ENCODE peak calls at places on chromosomes 12 and 14, in seven cellular contexts. One of them, this sample, is unnamed.

GRCh38 chr12:92136883-92137582 is 8.6 kb downstream of the BTG1 start:
- DNase-seq in osteocyte: no peak
- DNase-seq in LoVo: peak
- DNase-seq in mesothelial cell of epicardium: no peak
- DNase-seq in nephron progenitor cell: no peak
- DNase-seq in naive B cell: no peak
- DNase-seq in AML-193: peak
- DNase-seq in this sample: peak

GRCh38 chr14:81406863-81407262 is 6.7 kb upstream of the STON2 start:
- DNase-seq in osteocyte: no peak
- DNase-seq in LoVo: no peak
- DNase-seq in mesothelial cell of epicardium: no peak
- DNase-seq in nephron progenitor cell: no peak
- DNase-seq in naive B cell: no peak
- DNase-seq in AML-193: peak
- DNase-seq in this sample: no peak

GRCh38 chr14:104393898-104394605 is 185.5 kb upstream of the C14orf180 start:
- DNase-seq in osteocyte: peak
- DNase-seq in LoVo: no peak
- DNase-seq in mesothelial cell of epicardium: no peak
- DNase-seq in nephron progenitor cell: no peak
- DNase-seq in naive B cell: peak
- DNase-seq in AML-193: no peak
- DNase-seq in this sample: no peak

GRCh38 chr12:120666577-120667390 is 20.2 kb upstream of the MLEC start:
- DNase-seq in osteocyte: no peak
- DNase-seq in LoVo: no peak
- DNase-seq in mesothelial cell of epicardium: no peak
- DNase-seq in nephron progenitor cell: no peak
- DNase-seq in naive B cell: no peak
- DNase-seq in AML-193: no peak
- DNase-seq in this sample: no peak

GRCh38 chr14:92135269-92135668 is 13.5 kb downstream of the CPSF2 start:
- DNase-seq in osteocyte: no peak
- DNase-seq in LoVo: no peak
- DNase-seq in mesothelial cell of epicardium: no peak
- DNase-seq in nephron progenitor cell: no peak
- DNase-seq in naive B cell: no peak
- DNase-seq in AML-193: peak
- DNase-seq in this sample: no peak

GRCh38 chr12:34398366-34398705 is 376.0 kb downstream of the ALG10 start:
- DNase-seq in osteocyte: peak
- DNase-seq in LoVo: no peak
- DNase-seq in mesothelial cell of epicardium: no peak
- DNase-seq in nephron progenitor cell: no peak
- DNase-seq in naive B cell: no peak
- DNase-seq in AML-193: no peak
- DNase-seq in this sample: no peak

GRCh38 chr12:8077207-8077606 is 4.9 kb upstream of the NECAP1 start:
- DNase-seq in osteocyte: no peak
- DNase-seq in LoVo: peak
- DNase-seq in mesothelial cell of epicardium: no peak
- DNase-seq in nephron progenitor cell: no peak
- DNase-seq in naive B cell: no peak
- DNase-seq in AML-193: no peak
- DNase-seq in this sample: no peak

GRCh38 chr12:24015771-24016170 is 66.3 kb upstream of the SOX5 start:
- DNase-seq in osteocyte: no peak
- DNase-seq in LoVo: no peak
- DNase-seq in mesothelial cell of epicardium: no peak
- DNase-seq in nephron progenitor cell: no peak
- DNase-seq in naive B cell: no peak
- DNase-seq in AML-193: no peak
- DNase-seq in this sample: no peak

GRCh38 chr12:32208355-32208754 is 101.7 kb downstream of the BICD1 start:
- DNase-seq in osteocyte: no peak
- DNase-seq in LoVo: no peak
- DNase-seq in mesothelial cell of epicardium: no peak
- DNase-seq in nephron progenitor cell: no peak
- DNase-seq in naive B cell: no peak
- DNase-seq in AML-193: no peak
- DNase-seq in this sample: no peak

GRCh38 chr14:23130875-23131274 is 11.8 kb upstream of the CEBPE start:
- DNase-seq in osteocyte: no peak
- DNase-seq in LoVo: no peak
- DNase-seq in mesothelial cell of epicardium: no peak
- DNase-seq in nephron progenitor cell: no peak
- DNase-seq in naive B cell: no peak
- DNase-seq in AML-193: peak
- DNase-seq in this sample: no peak

GRCh38 chr12:70744133-70744532 is 106.9 kb upstream of the PTPRB start:
- DNase-seq in osteocyte: no peak
- DNase-seq in LoVo: peak
- DNase-seq in mesothelial cell of epicardium: no peak
- DNase-seq in nephron progenitor cell: no peak
- DNase-seq in naive B cell: no peak
- DNase-seq in AML-193: no peak
- DNase-seq in this sample: peak

GRCh38 chr12:10910380-10910779 is 1.0 kb upstream of the TAS2R13 start:
- DNase-seq in osteocyte: no peak
- DNase-seq in LoVo: no peak
- DNase-seq in mesothelial cell of epicardium: no peak
- DNase-seq in nephron progenitor cell: no peak
- DNase-seq in naive B cell: no peak
- DNase-seq in AML-193: no peak
- DNase-seq in this sample: no peak

GRCh38 chr12:62766516-62766915 is 168.4 kb downstream of the PPM1H start:
- DNase-seq in osteocyte: no peak
- DNase-seq in LoVo: no peak
- DNase-seq in mesothelial cell of epicardium: no peak
- DNase-seq in nephron progenitor cell: no peak
- DNase-seq in naive B cell: no peak
- DNase-seq in AML-193: no peak
- DNase-seq in this sample: no peak

GRCh38 chr12:15899282-15899870 is 11.8 kb upstream of the DERA start:
- DNase-seq in osteocyte: no peak
- DNase-seq in LoVo: peak
- DNase-seq in mesothelial cell of epicardium: no peak
- DNase-seq in nephron progenitor cell: no peak
- DNase-seq in naive B cell: peak
- DNase-seq in AML-193: peak
- DNase-seq in this sample: no peak

GRCh38 chr14:79418649-79419415 is 792.5 kb downstream of the DIO2 start:
- DNase-seq in osteocyte: no peak
- DNase-seq in LoVo: no peak
- DNase-seq in mesothelial cell of epicardium: no peak
- DNase-seq in nephron progenitor cell: no peak
- DNase-seq in naive B cell: no peak
- DNase-seq in AML-193: no peak
- DNase-seq in this sample: no peak

GRCh38 chr12:123078114-123078465 is 72.8 kb downstream of the PITPNM2 start:
- DNase-seq in osteocyte: no peak
- DNase-seq in LoVo: no peak
- DNase-seq in mesothelial cell of epicardium: no peak
- DNase-seq in nephron progenitor cell: no peak
- DNase-seq in naive B cell: no peak
- DNase-seq in AML-193: no peak
- DNase-seq in this sample: no peak

GRCh38 chr14:22824711-22825359 is 4.9 kb upstream of the MRPL52 start:
- DNase-seq in osteocyte: no peak
- DNase-seq in LoVo: peak
- DNase-seq in mesothelial cell of epicardium: no peak
- DNase-seq in nephron progenitor cell: no peak
- DNase-seq in naive B cell: no peak
- DNase-seq in AML-193: peak
- DNase-seq in this sample: peak

GRCh38 chr14:70706177-70706576 is 64.5 kb downstream of the TTC9 start:
- DNase-seq in osteocyte: no peak
- DNase-seq in LoVo: no peak
- DNase-seq in mesothelial cell of epicardium: no peak
- DNase-seq in nephron progenitor cell: no peak
- DNase-seq in naive B cell: no peak
- DNase-seq in AML-193: no peak
- DNase-seq in this sample: no peak

GRCh38 chr12:88325828-88326214 is 183.7 kb downstream of the TMTC3 start:
- DNase-seq in osteocyte: no peak
- DNase-seq in LoVo: no peak
- DNase-seq in mesothelial cell of epicardium: no peak
- DNase-seq in nephron progenitor cell: no peak
- DNase-seq in naive B cell: no peak
- DNase-seq in AML-193: no peak
- DNase-seq in this sample: no peak

GRCh38 chr12:123973552-123974341 is 732 bp downstream of the ZNF664 start:
- DNase-seq in osteocyte: peak
- DNase-seq in LoVo: no peak
- DNase-seq in mesothelial cell of epicardium: peak
- DNase-seq in nephron progenitor cell: peak
- DNase-seq in naive B cell: peak
- DNase-seq in AML-193: no peak
- DNase-seq in this sample: peak

GRCh38 chr14:60915781-60916180 is 65.1 kb downstream of the TRMT5 start:
- DNase-seq in osteocyte: no peak
- DNase-seq in LoVo: no peak
- DNase-seq in mesothelial cell of epicardium: no peak
- DNase-seq in nephron progenitor cell: no peak
- DNase-seq in naive B cell: no peak
- DNase-seq in AML-193: no peak
- DNase-seq in this sample: no peak

This sample was measured in Calu3.